ENCODE peak calls at places on chromosomes 2 and 18, in eight cellular contexts. J is cardiac fibroblast, G is cardiac muscle cell, Q is omental fat pad, X is AG04450, R is nephron progenitor cell, C is fibroblast of pulmonary artery, E is IMR-90. L is an unnamed sample.

GRCh38 chr2:70716131-70716766 is 51.8 kb downstream of the ADD2 start:
- DNase-seq in G (no peak), X (no peak), Q (no peak), R (no peak), J (no peak), E (no peak), C (no peak), L (no peak)

GRCh38 chr2:26335231-26335630 is 10.7 kb upstream of the SELENOI start:
- DNase-seq in Q (no peak), R (no peak), G (no peak), C (no peak), J (no peak), E (no peak), X (no peak), L (no peak)

GRCh38 chr2:14896280-14896679 is 263.8 kb downstream of the LRATD1 start:
- DNase-seq in R (no peak), X (no peak), J (no peak), Q (no peak), G (no peak), E (no peak), C (no peak), L (no peak)

GRCh38 chr18:55228191-55228590 is 268.9 kb upstream of the CCDC68 start:
- DNase-seq in X (peak; percentile 16), J (peak; percentile 59), R (no peak), C (no peak), E (peak; percentile 72), Q (no peak), G (no peak), L (no peak)

GRCh38 chr2:207465894-207466293 is 63.9 kb upstream of the CREB1 start:
- DNase-seq in R (no peak), E (no peak), J (no peak), G (no peak), Q (no peak), C (no peak), X (no peak), L (no peak)

GRCh38 chr18:70046796-70047195 is 99.1 kb upstream of the CD226 start:
- DNase-seq in Q (no peak), X (no peak), E (no peak), J (no peak), C (no peak), G (no peak), R (no peak), L (no peak)

GRCh38 chr2:64296695-64297346 is 152.6 kb upstream of the PELI1 start:
- DNase-seq in G (peak; percentile 44), J (no peak), C (no peak), Q (no peak), E (no peak), X (no peak), R (peak; percentile 46), L (no peak)

GRCh38 chr2:176136375-176137248 is 7.1 kb downstream of the HOXD8 start:
- DNase-seq in G (peak; percentile 59), Q (no peak), X (no peak), C (no peak), E (no peak), R (peak; percentile 71), J (no peak), L (no peak)

GRCh38 chr2:74856004-74856578 is 22.2 kb downstream of the HK2 start:
- DNase-seq in Q (no peak), J (no peak), X (no peak), E (no peak), C (no peak), G (peak; percentile 61), R (no peak), L (no peak)

GRCh38 chr2:106581755-106582430 is 94.7 kb downstream of the CD8B2 start:
- DNase-seq in X (no peak), Q (peak; percentile 32), R (peak; percentile 67), G (peak; percentile 65), C (peak; percentile 70), J (peak; percentile 65), E (peak; percentile 49), L (no peak)

GRCh38 chr18:37955201-37955600 is 389.6 kb upstream of the CELF4 start:
- DNase-seq in R (no peak), J (no peak), G (no peak), Q (no peak), X (no peak), C (no peak), E (no peak), L (no peak)

GRCh38 chr2:44271296-44271695 is 4.0 kb upstream of the SLC3A1 start:
- DNase-seq in R (no peak), J (no peak), Q (no peak), G (no peak), C (no peak), E (no peak), X (no peak), L (no peak)

GRCh38 chr2:27494944-27495554 is at the start of gene FNDC4:
- DNase-seq in Q (no peak), C (no peak), X (no peak), R (peak; percentile 79), G (peak; percentile 68), E (no peak), J (no peak), L (no peak)

GRCh38 chr2:119248751-119249150 is 25.1 kb downstream of the STEAP3 start:
- DNase-seq in C (no peak), E (no peak), J (no peak), R (no peak), X (no peak), G (no peak), Q (no peak), L (no peak)

GRCh38 chr2:49129034-49129433 is 25.3 kb downstream of the FSHR start:
- DNase-seq in X (no peak), Q (no peak), E (no peak), G (peak; percentile 48), C (no peak), R (no peak), J (no peak), L (no peak)

GRCh38 chr2:45627911-45628310 is 16.8 kb upstream of the SRBD1 start:
- DNase-seq in E (peak; percentile 67), Q (no peak), J (peak; percentile 32), G (no peak), C (no peak), R (no peak), X (no peak), L (no peak)

GRCh38 chr2:28347596-28347995 is 45.1 kb upstream of the FOSL2 start:
- DNase-seq in G (no peak), X (no peak), R (no peak), J (no peak), E (no peak), Q (no peak), C (no peak), L (no peak)

GRCh38 chr2:78439122-78439521 is 586.4 kb upstream of the REG3G start:
- DNase-seq in E (no peak), J (no peak), R (no peak), Q (no peak), G (no peak), X (no peak), C (no peak), L (no peak)
- TF ChIP-seq CTCF in E (no peak), J (no peak), R (no peak), Q (no peak), G (no peak), X (no peak), C (no peak), L (no peak)

GRCh38 chr2:135875491-135876065 is 665 bp downstream of the MCM6 start:
- DNase-seq in Q (peak; percentile 24), G (peak; percentile 74), C (peak; percentile 50), R (peak; percentile 64), X (peak; percentile 11), E (peak; percentile 60), J (peak; percentile 56), L (no peak)

GRCh38 chr2:135874966-135875365 is 1.3 kb downstream of the MCM6 start:
- DNase-seq in G (no peak), Q (no peak), C (no peak), J (no peak), X (no peak), E (no peak), R (no peak), L (no peak)

GRCh38 chr2:135870571-135870970 is 5.7 kb downstream of the MCM6 start:
- DNase-seq in Q (no peak), E (no peak), R (no peak), C (no peak), J (no peak), G (no peak), X (no peak), L (no peak)

GRCh38 chr2:135876066-135876711 is at the start of gene MCM6:
- DNase-seq in Q (peak; percentile 89), X (peak; percentile 98), C (peak; percentile 99), G (peak; percentile 99), J (peak; percentile 99), R (peak; percentile 96), E (peak; percentile 99), L (peak; percentile 92)
- TF ChIP-seq CTCF in Q (no peak), X (no peak), C (no peak), G (no peak), J (no peak), R (no peak), E (no peak), L (peak; percentile 42)

DNA sequence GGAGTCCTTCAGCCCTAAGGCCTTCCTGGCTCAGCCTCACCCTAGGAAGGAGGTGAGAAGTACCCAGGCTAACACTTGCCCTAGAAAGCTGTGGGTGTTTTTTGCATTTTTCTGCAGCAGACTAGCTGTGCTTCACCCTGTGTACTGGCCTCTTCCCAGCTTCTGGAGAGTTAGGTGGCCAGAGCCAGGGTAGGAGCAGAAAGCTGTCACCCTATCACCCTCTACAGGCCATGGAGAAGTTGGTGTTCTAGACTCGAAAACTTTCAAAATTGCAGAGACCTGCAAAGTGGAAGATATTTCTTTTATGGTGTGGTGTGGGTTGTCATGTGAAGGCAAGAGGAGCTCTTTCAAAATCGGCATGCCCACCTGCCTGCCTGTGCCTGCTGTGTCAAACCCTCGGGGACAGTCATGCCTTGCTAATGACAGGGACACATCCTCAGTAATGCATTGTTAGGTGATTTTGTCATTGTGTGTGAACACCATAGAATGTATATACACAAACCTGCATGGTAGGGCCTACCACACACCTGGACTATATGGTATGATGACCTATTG is 29.8 kb downstream of the EHD3 start:
- DNase-seq in R (no peak), C (no peak), Q (no peak), J (no peak), G (no peak), E (no peak), X (no peak), L (no peak)
- TF ChIP-seq CTCF in R (no peak), C (no peak), Q (no peak), J (no peak), G (no peak), E (no peak), X (no peak), L (peak; percentile 16)

GRCh38 chr18:62876106-62876505 is 160.8 kb downstream of the PHLPP1 start:
- DNase-seq in J (no peak), C (no peak), E (no peak), Q (no peak), G (no peak), X (no peak), R (no peak), L (no peak)

GRCh38 chr18:62878305-62878704 is 163.0 kb downstream of the PHLPP1 start:
- DNase-seq in G (no peak), E (no peak), X (no peak), C (no peak), Q (no peak), J (peak; percentile 15), R (no peak), L (no peak)

GRCh38 chr18:62875320-62875719 is 160.0 kb downstream of the PHLPP1 start:
- DNase-seq in J (no peak), Q (no peak), C (no peak), E (no peak), X (no peak), G (no peak), R (no peak), L (no peak)

GRCh38 chr18:62876828-62877227 is 161.5 kb downstream of the PHLPP1 start:
- DNase-seq in J (no peak), C (peak; percentile 6), Q (no peak), X (no peak), E (no peak), G (no peak), R (no peak), L (no peak)

GRCh38 chr18:62877448-62878221 is 162.3 kb downstream of the PHLPP1 start:
- DNase-seq in X (no peak), C (peak; percentile 88), Q (no peak), G (peak; percentile 71), E (peak; percentile 65), R (no peak), J (peak; percentile 42), L (no peak)
- TF ChIP-seq CTCF in X (peak; percentile 14), C (peak; percentile 22), Q (no peak), G (peak; percentile 29), E (peak; percentile 10), R (no peak), J (no peak), L (no peak)

L was measured in thoracic aorta.